ENCODE peak calls at places on chromosomes 3 and 15, in five cellular contexts. N is HEK293T; E is stimulated activated CD4-positive, alpha-beta T cell treated with anti-CD3 and anti-CD28 coated beads, Interleukin-1b, Interleukin-23, amount 100 ng/mL, for 4 hours; Y is H4; I is GM19239. O is an unnamed sample.

GRCh38 chr3:52302426-52303185 is 13.5 kb upstream of the DNAH1 start:
- DNase-seq in Y (no peak), E (no peak), N (no peak), I (no peak), O (no peak)

GRCh38 chr3:172520332-172520831 is 2.8 kb downstream of the TNFSF10 start:
- DNase-seq in Y (peak; percentile 89), N (no peak), E (no peak), I (no peak), O (no peak)

GRCh38 chr3:42476225-42477160 is 25.9 kb upstream of the VIPR1 start:
- DNase-seq in I (no peak), Y (peak; percentile 90), N (no peak), E (no peak), O (peak; percentile 49)

GRCh38 chr15:67803996-67804843 is 21.1 kb upstream of the SKOR1 start:
- DNase-seq in Y (no peak), E (no peak), N (no peak), I (no peak), O (no peak)

GRCh38 chr15:52261498-52262242 is 33.9 kb downstream of the MYO5C start:
- DNase-seq in E (no peak), I (peak; percentile 79), Y (peak; percentile 97), N (peak; percentile 55), O (no peak)

GRCh38 chr3:64349531-64349930 is 124.3 kb upstream of the PRICKLE2 start:
- DNase-seq in E (no peak), Y (no peak), N (no peak), I (no peak), O (no peak)

GRCh38 chr15:50256188-50257041 is 9.1 kb downstream of the HDC start:
- DNase-seq in E (no peak), I (no peak), Y (peak; percentile 80), N (no peak), O (no peak)

GRCh38 chr3:187011915-187012314 is 81.6 kb downstream of the ST6GAL1 start:
- DNase-seq in N (no peak), E (no peak), Y (no peak), I (no peak), O (no peak)

GRCh38 chr15:82040395-82040794 is 5.4 kb downstream of the MEX3B start:
- DNase-seq in E (no peak), Y (no peak), N (no peak), I (no peak), O (no peak)

GRCh38 chr3:14605070-14605469 is 46.5 kb upstream of the CCDC174 start:
- DNase-seq in I (no peak), N (no peak), Y (no peak), E (no peak), O (no peak)

GRCh38 chr15:50880651-50881114 is 27.8 kb upstream of the AP4E1 start:
- DNase-seq in I (no peak), N (no peak), E (no peak), Y (peak; percentile 34), O (no peak)

GRCh38 chr3:26369133-26369532 is 253.4 kb upstream of the LRRC3B start:
- DNase-seq in E (no peak), N (peak; percentile 16), I (no peak), Y (peak; percentile 6), O (peak; percentile 19)

GRCh38 chr3:106678657-106679390 is 698.4 kb upstream of the CCDC54 start:
- DNase-seq in N (no peak), I (no peak), Y (no peak), E (no peak), O (no peak)

GRCh38 chr3:187736418-187736871 is 8.8 kb downstream of the BCL6 start:
- DNase-seq in Y (peak; percentile 94), N (no peak), E (no peak), I (no peak), O (no peak)

GRCh38 chr15:57298204-57298603 is 78.1 kb upstream of the CGNL1 start:
- DNase-seq in E (no peak), I (no peak), Y (no peak), N (no peak), O (no peak)

GRCh38 chr3:11367116-11367781 is 95.1 kb downstream of the ATG7 start:
- DNase-seq in Y (peak; percentile 46), E (no peak), N (no peak), I (no peak), O (no peak)

GRCh38 chr15:100353469-100353868 is 11.7 kb upstream of the ADAMTS17 start:
- DNase-seq in I (no peak), Y (no peak), E (no peak), N (no peak), O (no peak)

GRCh38 chr3:184523825-184524615 is 37.6 kb upstream of the EPHB3 start:
- DNase-seq in I (no peak), E (no peak), N (peak; percentile 30), Y (peak; percentile 81), O (no peak)

GRCh38 chr3:24394754-24395153 is 99.9 kb downstream of the THRB start:
- DNase-seq in Y (no peak), I (no peak), E (no peak), N (no peak), O (no peak)

GRCh38 chr3:76566211-76566534 is 473.7 kb upstream of the ROBO2 start:
- DNase-seq in N (no peak), Y (no peak), I (no peak), E (no peak), O (no peak)

GRCh38 chr3:105414841-105415240 is 48.1 kb downstream of the ALCAM start:
- DNase-seq in E (no peak), Y (no peak), N (no peak), I (no peak), O (no peak)

GRCh38 chr3:32963871-32964270 is 12.4 kb downstream of the CCR4 start:
- DNase-seq in N (no peak), I (no peak), E (no peak), Y (no peak), O (no peak)

GRCh38 chr3:116517308-116517707 is 72.0 kb upstream of the LSAMP start:
- DNase-seq in N (peak; percentile 10), I (no peak), Y (peak; percentile 6), E (no peak), O (no peak)

GRCh38 chr3:125593991-125594574 is 1.2 kb downstream of the OSBPL11 start:
- DNase-seq in N (no peak), E (no peak), I (no peak), Y (no peak), O (no peak)

GRCh38 chr3:66303556-66303955 is 82.8 kb downstream of the SLC25A26 start:
- DNase-seq in Y (no peak), I (no peak), N (no peak), E (peak; percentile 11), O (no peak)

GRCh38 chr3:143831208-143831607 is 17.1 kb downstream of the SLC9A9 start:
- DNase-seq in Y (peak; percentile 35), N (no peak), I (no peak), E (no peak), O (no peak)

GRCh38 chr3:21752749-21753347 is 1.8 kb upstream of the ZNF385D start:
- DNase-seq in I (no peak), Y (no peak), E (no peak), N (peak; percentile 30), O (peak; percentile 30)

GRCh38 chr3:157438371-157438735 is 1.7 kb downstream of the PTX3 start:
- DNase-seq in N (peak; percentile 20), Y (no peak), I (no peak), E (no peak), O (peak; percentile 49)

GRCh38 chr3:139657434-139657833 is 20.3 kb downstream of the NMNAT3 start:
- DNase-seq in I (no peak), N (no peak), E (no peak), Y (no peak), O (no peak)

GRCh38 chr3:142086581-142087090 is 62.7 kb downstream of the TFDP2 start:
- DNase-seq in E (no peak), N (no peak), I (no peak), Y (no peak), O (no peak)

GRCh38 chr3:64470436-64470835 is 217.4 kb downstream of the ADAMTS9 start:
- DNase-seq in I (no peak), Y (no peak), E (no peak), N (no peak), O (no peak)

GRCh38 chr3:61853912-61854311 is 292.5 kb downstream of the PTPRG start:
- DNase-seq in I (no peak), N (no peak), E (no peak), Y (no peak), O (no peak)

GRCh38 chr3:40290396-40290795 is 19.1 kb upstream of the EIF1B start:
- DNase-seq in Y (peak; percentile 6), I (no peak), N (no peak), E (no peak), O (no peak)

GRCh38 chr15:40755821-40756220 is 767 bp upstream of the RMDN3 start:
- DNase-seq in N (no peak), Y (no peak), E (no peak), I (no peak), O (no peak)

GRCh38 chr3:124620600-124621063 is 109.6 kb upstream of the UMPS start:
- DNase-seq in Y (peak; percentile 43), I (no peak), E (no peak), N (no peak), O (no peak)

GRCh38 chr3:51691949-51692348 is 14.9 kb upstream of the GRM2 start:
- DNase-seq in I (no peak), E (no peak), N (no peak), Y (no peak), O (no peak)

GRCh38 chr15:90915808-90916440 is 12.8 kb downstream of the MAN2A2 start:
- DNase-seq in I (no peak), E (no peak), Y (no peak), N (no peak), O (no peak)

GRCh38 chr3:63228677-63229076 is 49.4 kb upstream of the SYNPR start:
- DNase-seq in E (no peak), I (no peak), Y (peak; percentile 66), N (peak; percentile 43), O (peak; percentile 50)